ENCODE peak calls at places on chromosomes 3 and 15, in nine cellular contexts. One of them, this sample, is unnamed.

GRCh38 chr3:47007482-47008257 is 28.2 kb downstream of the NBEAL2 start:
- DNase-seq in aorta: peak
- DNase-seq in fibroblast of lung: no peak
- DNase-seq in cardiac muscle cell: no peak
- DNase-seq in suprapubic skin: peak
- DNase-seq in psoas muscle: peak
- DNase-seq in brain microvascular endothelial cell: no peak
- DNase-seq in trophoblast cell: no peak
- DNase-seq in CD4-positive, alpha-beta memory T cell: no peak
- DNase-seq in this sample: no peak

GRCh38 chr15:83289160-83289559 is 4.7 kb upstream of the BNC1 start:
- DNase-seq in cardiac muscle cell: no peak
- DNase-seq in trophoblast cell: no peak
- DNase-seq in suprapubic skin: no peak
- DNase-seq in fibroblast of lung: peak
- DNase-seq in CD4-positive, alpha-beta memory T cell: no peak
- DNase-seq in brain microvascular endothelial cell: no peak
- DNase-seq in psoas muscle: no peak
- DNase-seq in aorta: no peak
- DNase-seq in this sample: no peak

GRCh38 chr3:134503266-134503665 is 17.4 kb downstream of the CEP63 start:
- DNase-seq in suprapubic skin: no peak
- DNase-seq in fibroblast of lung: no peak
- DNase-seq in aorta: no peak
- DNase-seq in trophoblast cell: no peak
- DNase-seq in CD4-positive, alpha-beta memory T cell: no peak
- DNase-seq in psoas muscle: no peak
- DNase-seq in brain microvascular endothelial cell: no peak
- DNase-seq in cardiac muscle cell: no peak
- DNase-seq in this sample: no peak

GRCh38 chr3:85081191-85081895 is 122.6 kb downstream of the CADM2 start:
- DNase-seq in psoas muscle: no peak
- DNase-seq in trophoblast cell: peak
- DNase-seq in brain microvascular endothelial cell: no peak
- DNase-seq in fibroblast of lung: peak
- DNase-seq in aorta: no peak
- DNase-seq in cardiac muscle cell: peak
- DNase-seq in CD4-positive, alpha-beta memory T cell: no peak
- DNase-seq in suprapubic skin: no peak
- DNase-seq in this sample: no peak

GRCh38 chr3:148882288-148882687 is 17.2 kb downstream of the CPA3 start:
- DNase-seq in psoas muscle: no peak
- DNase-seq in fibroblast of lung: peak
- DNase-seq in CD4-positive, alpha-beta memory T cell: no peak
- DNase-seq in aorta: no peak
- DNase-seq in cardiac muscle cell: no peak
- DNase-seq in trophoblast cell: no peak
- DNase-seq in suprapubic skin: no peak
- DNase-seq in brain microvascular endothelial cell: peak
- DNase-seq in this sample: no peak

GRCh38 chr3:30353711-30354467 is 252.5 kb upstream of the TGFBR2 start:
- DNase-seq in brain microvascular endothelial cell: no peak
- DNase-seq in suprapubic skin: no peak
- DNase-seq in cardiac muscle cell: no peak
- DNase-seq in aorta: no peak
- DNase-seq in trophoblast cell: no peak
- DNase-seq in CD4-positive, alpha-beta memory T cell: peak
- DNase-seq in fibroblast of lung: no peak
- DNase-seq in psoas muscle: no peak
- DNase-seq in this sample: no peak

GRCh38 chr15:62698646-62699045 is 343.9 kb upstream of the TPM1 start:
- DNase-seq in suprapubic skin: no peak
- DNase-seq in fibroblast of lung: no peak
- DNase-seq in aorta: no peak
- DNase-seq in trophoblast cell: no peak
- DNase-seq in CD4-positive, alpha-beta memory T cell: no peak
- DNase-seq in brain microvascular endothelial cell: no peak
- DNase-seq in cardiac muscle cell: no peak
- DNase-seq in psoas muscle: no peak
- DNase-seq in this sample: no peak

GRCh38 chr3:170740726-170741591 is 129.0 kb downstream of the RPL22L1 start:
- DNase-seq in trophoblast cell: peak
- DNase-seq in suprapubic skin: peak
- DNase-seq in cardiac muscle cell: no peak
- DNase-seq in psoas muscle: peak
- DNase-seq in brain microvascular endothelial cell: peak
- DNase-seq in fibroblast of lung: peak
- DNase-seq in aorta: peak
- DNase-seq in CD4-positive, alpha-beta memory T cell: no peak
- DNase-seq in this sample: peak

GRCh38 chr3:58150130-58150663 is 60.6 kb downstream of the DNASE1L3 start:
- DNase-seq in psoas muscle: no peak
- DNase-seq in cardiac muscle cell: no peak
- DNase-seq in trophoblast cell: no peak
- DNase-seq in aorta: no peak
- DNase-seq in brain microvascular endothelial cell: no peak
- DNase-seq in CD4-positive, alpha-beta memory T cell: no peak
- DNase-seq in suprapubic skin: no peak
- DNase-seq in fibroblast of lung: no peak
- DNase-seq in this sample: no peak

GRCh38 chr15:73946046-73946678 is 19.9 kb downstream of the LOXL1 start:
- DNase-seq in suprapubic skin: no peak
- DNase-seq in trophoblast cell: no peak
- DNase-seq in cardiac muscle cell: no peak
- DNase-seq in fibroblast of lung: no peak
- DNase-seq in psoas muscle: peak
- DNase-seq in CD4-positive, alpha-beta memory T cell: no peak
- DNase-seq in aorta: peak
- DNase-seq in brain microvascular endothelial cell: no peak
- DNase-seq in this sample: no peak

GRCh38 chr15:73945109-73945508 is 18.8 kb downstream of the LOXL1 start:
- DNase-seq in CD4-positive, alpha-beta memory T cell: no peak
- DNase-seq in fibroblast of lung: no peak
- DNase-seq in trophoblast cell: no peak
- DNase-seq in cardiac muscle cell: no peak
- DNase-seq in brain microvascular endothelial cell: no peak
- DNase-seq in aorta: peak
- DNase-seq in psoas muscle: peak
- DNase-seq in suprapubic skin: no peak
- DNase-seq in this sample: no peak

GRCh38 chr15:73942751-73943270 is 16.5 kb downstream of the LOXL1 start:
- DNase-seq in cardiac muscle cell: no peak
- DNase-seq in trophoblast cell: no peak
- DNase-seq in fibroblast of lung: no peak
- DNase-seq in suprapubic skin: no peak
- DNase-seq in brain microvascular endothelial cell: no peak
- DNase-seq in psoas muscle: peak
- DNase-seq in aorta: peak
- DNase-seq in CD4-positive, alpha-beta memory T cell: no peak
- DNase-seq in this sample: no peak

GRCh38 chr15:73941871-73942635 is 15.8 kb downstream of the LOXL1 start:
- DNase-seq in cardiac muscle cell: no peak
- DNase-seq in CD4-positive, alpha-beta memory T cell: peak
- DNase-seq in brain microvascular endothelial cell: no peak
- DNase-seq in suprapubic skin: no peak
- DNase-seq in aorta: peak
- DNase-seq in trophoblast cell: no peak
- DNase-seq in psoas muscle: peak
- DNase-seq in fibroblast of lung: peak
- DNase-seq in this sample: no peak

DNA sequence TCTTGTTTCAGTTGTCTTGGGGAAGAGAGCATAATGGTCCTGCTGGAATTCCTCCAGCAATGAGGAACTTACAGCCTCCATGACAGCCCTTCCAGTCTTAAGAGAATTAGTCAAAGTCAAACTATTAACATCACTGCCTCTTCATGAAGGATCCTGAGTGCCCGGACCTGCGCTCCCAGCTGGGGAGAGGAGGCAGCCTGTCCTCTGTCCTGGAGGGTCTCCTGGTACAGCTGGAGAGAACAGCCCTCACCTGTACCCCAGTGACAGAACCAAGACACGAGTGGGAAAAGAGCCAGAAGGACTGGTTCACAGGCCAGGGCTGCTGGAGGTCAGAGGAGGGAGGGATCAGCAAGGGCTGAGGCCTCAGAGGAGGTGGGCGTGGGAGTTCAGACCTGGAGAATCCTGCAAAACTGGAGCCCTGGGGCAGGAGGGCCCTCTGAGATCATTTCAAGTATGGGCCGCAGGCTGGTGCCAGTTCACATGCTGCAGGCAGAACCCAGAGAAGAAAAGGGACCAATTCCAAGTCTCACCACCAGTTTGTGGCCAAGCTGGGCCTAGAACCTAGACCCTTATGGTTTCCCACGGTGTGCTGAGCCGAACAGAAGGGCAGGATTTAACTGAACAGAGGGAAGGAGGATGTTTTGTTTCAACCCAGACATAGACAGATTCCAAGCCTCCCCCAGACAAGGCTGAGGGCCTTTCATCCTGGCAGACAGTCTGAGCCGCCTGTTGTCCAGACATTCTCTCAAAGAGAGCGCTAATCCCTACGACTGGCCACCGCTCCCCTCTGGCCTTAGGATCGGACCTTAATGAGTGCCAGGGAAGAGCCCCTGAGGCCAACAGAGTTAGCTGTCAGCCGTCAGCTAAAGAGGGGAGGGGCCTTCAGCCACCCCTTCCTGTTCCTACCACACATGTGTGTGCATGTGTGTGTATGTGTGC is 18.2 kb downstream of the LOXL1 start:
- DNase-seq in trophoblast cell: no peak
- DNase-seq in psoas muscle: peak
- DNase-seq in aorta: peak
- DNase-seq in CD4-positive, alpha-beta memory T cell: no peak
- DNase-seq in cardiac muscle cell: peak
- DNase-seq in fibroblast of lung: no peak
- DNase-seq in suprapubic skin: no peak
- DNase-seq in brain microvascular endothelial cell: no peak
- DNase-seq in this sample: no peak
- H3K27ac ChIP-seq in trophoblast cell: peak
- H3K27ac ChIP-seq in psoas muscle: no peak
- H3K27ac ChIP-seq in aorta: peak
- H3K27ac ChIP-seq in CD4-positive, alpha-beta memory T cell: no peak
- H3K27ac ChIP-seq in cardiac muscle cell: peak
- H3K27ac ChIP-seq in fibroblast of lung: no peak
- H3K27ac ChIP-seq in suprapubic skin: no peak
- H3K27ac ChIP-seq in brain microvascular endothelial cell: no peak
- H3K27ac ChIP-seq in this sample: no peak

GRCh38 chr3:194754091-194754490 is 68.4 kb downstream of the FAM43A start:
- DNase-seq in psoas muscle: no peak
- DNase-seq in suprapubic skin: no peak
- DNase-seq in fibroblast of lung: no peak
- DNase-seq in cardiac muscle cell: no peak
- DNase-seq in aorta: no peak
- DNase-seq in trophoblast cell: no peak
- DNase-seq in CD4-positive, alpha-beta memory T cell: no peak
- DNase-seq in brain microvascular endothelial cell: no peak
- DNase-seq in this sample: no peak

GRCh38 chr3:194758716-194759115 is 73.0 kb downstream of the FAM43A start:
- DNase-seq in suprapubic skin: no peak
- DNase-seq in brain microvascular endothelial cell: no peak
- DNase-seq in aorta: no peak
- DNase-seq in trophoblast cell: no peak
- DNase-seq in CD4-positive, alpha-beta memory T cell: no peak
- DNase-seq in fibroblast of lung: no peak
- DNase-seq in psoas muscle: no peak
- DNase-seq in cardiac muscle cell: no peak
- DNase-seq in this sample: no peak

GRCh38 chr3:194755689-194756459 is 70.2 kb downstream of the FAM43A start:
- DNase-seq in brain microvascular endothelial cell: no peak
- DNase-seq in CD4-positive, alpha-beta memory T cell: no peak
- DNase-seq in aorta: no peak
- DNase-seq in cardiac muscle cell: no peak
- DNase-seq in suprapubic skin: no peak
- DNase-seq in trophoblast cell: peak
- DNase-seq in fibroblast of lung: no peak
- DNase-seq in psoas muscle: no peak
- DNase-seq in this sample: no peak

GRCh38 chr3:194757629-194758028 is 71.9 kb downstream of the FAM43A start:
- DNase-seq in fibroblast of lung: no peak
- DNase-seq in cardiac muscle cell: no peak
- DNase-seq in trophoblast cell: no peak
- DNase-seq in aorta: no peak
- DNase-seq in CD4-positive, alpha-beta memory T cell: no peak
- DNase-seq in brain microvascular endothelial cell: no peak
- DNase-seq in psoas muscle: no peak
- DNase-seq in suprapubic skin: no peak
- DNase-seq in this sample: no peak

GRCh38 chr3:194756460-194757355 is 71.0 kb downstream of the FAM43A start:
- DNase-seq in brain microvascular endothelial cell: no peak
- DNase-seq in trophoblast cell: no peak
- DNase-seq in psoas muscle: peak
- DNase-seq in suprapubic skin: no peak
- DNase-seq in CD4-positive, alpha-beta memory T cell: no peak
- DNase-seq in fibroblast of lung: no peak
- DNase-seq in cardiac muscle cell: peak
- DNase-seq in aorta: no peak
- DNase-seq in this sample: no peak
- H3K27ac ChIP-seq in brain microvascular endothelial cell: no peak
- H3K27ac ChIP-seq in trophoblast cell: no peak
- H3K27ac ChIP-seq in psoas muscle: no peak
- H3K27ac ChIP-seq in suprapubic skin: peak
- H3K27ac ChIP-seq in CD4-positive, alpha-beta memory T cell: no peak
- H3K27ac ChIP-seq in fibroblast of lung: no peak
- H3K27ac ChIP-seq in cardiac muscle cell: no peak
- H3K27ac ChIP-seq in aorta: no peak
- H3K27ac ChIP-seq in this sample: no peak

GRCh38 chr3:184380627-184381260 is 890 bp downstream of the CHRD start:
- DNase-seq in fibroblast of lung: no peak
- DNase-seq in suprapubic skin: no peak
- DNase-seq in aorta: peak
- DNase-seq in cardiac muscle cell: peak
- DNase-seq in brain microvascular endothelial cell: no peak
- DNase-seq in trophoblast cell: no peak
- DNase-seq in CD4-positive, alpha-beta memory T cell: peak
- DNase-seq in psoas muscle: no peak
- DNase-seq in this sample: no peak
- H3K27ac ChIP-seq in fibroblast of lung: no peak
- H3K27ac ChIP-seq in suprapubic skin: peak
- H3K27ac ChIP-seq in aorta: no peak
- H3K27ac ChIP-seq in cardiac muscle cell: no peak
- H3K27ac ChIP-seq in brain microvascular endothelial cell: no peak
- H3K27ac ChIP-seq in trophoblast cell: no peak
- H3K27ac ChIP-seq in CD4-positive, alpha-beta memory T cell: no peak
- H3K27ac ChIP-seq in psoas muscle: peak
- H3K27ac ChIP-seq in this sample: no peak

DNA sequence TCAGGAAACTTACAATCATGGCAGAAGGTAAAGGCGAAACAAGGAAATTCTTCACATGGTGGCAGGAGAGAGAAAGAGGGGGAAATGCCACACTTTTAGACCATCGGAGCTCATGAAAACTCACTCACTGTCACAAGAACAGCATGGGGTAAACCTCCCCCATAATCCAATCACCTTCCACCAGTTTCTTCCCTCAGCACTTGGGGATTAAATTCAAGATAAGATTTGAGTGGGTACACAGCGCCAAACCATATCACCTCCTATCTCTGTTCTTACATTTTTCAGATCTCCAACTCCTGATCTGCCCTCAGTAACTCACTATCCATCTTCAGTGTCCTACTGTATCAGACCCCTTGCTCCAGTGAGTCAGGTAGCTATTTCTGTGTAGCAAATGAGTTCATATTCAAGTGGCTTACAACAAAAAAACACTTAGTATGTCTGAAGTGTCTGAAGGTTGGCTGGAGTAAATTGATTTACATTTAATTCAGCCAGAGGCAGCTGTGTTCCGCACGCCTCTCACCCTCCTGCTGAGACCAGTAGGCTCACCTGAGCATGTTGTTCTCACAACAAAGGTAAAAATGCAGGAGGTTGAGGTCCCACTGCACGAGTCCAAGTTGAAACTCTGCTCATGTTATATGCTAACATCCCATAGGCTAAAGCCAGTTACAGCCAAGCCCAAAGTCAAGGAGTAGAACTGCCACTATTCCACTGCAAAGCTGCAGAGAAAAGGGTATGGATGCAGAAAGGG is 180.7 kb upstream of the LMCD1 start:
- DNase-seq in trophoblast cell: no peak
- DNase-seq in CD4-positive, alpha-beta memory T cell: no peak
- DNase-seq in cardiac muscle cell: no peak
- DNase-seq in suprapubic skin: no peak
- DNase-seq in aorta: no peak
- DNase-seq in brain microvascular endothelial cell: no peak
- DNase-seq in fibroblast of lung: no peak
- DNase-seq in psoas muscle: no peak
- DNase-seq in this sample: no peak
- H3K27ac ChIP-seq in trophoblast cell: no peak
- H3K27ac ChIP-seq in CD4-positive, alpha-beta memory T cell: no peak
- H3K27ac ChIP-seq in cardiac muscle cell: no peak
- H3K27ac ChIP-seq in suprapubic skin: no peak
- H3K27ac ChIP-seq in aorta: no peak
- H3K27ac ChIP-seq in brain microvascular endothelial cell: no peak
- H3K27ac ChIP-seq in fibroblast of lung: no peak
- H3K27ac ChIP-seq in psoas muscle: no peak
- H3K27ac ChIP-seq in this sample: no peak